ENCODE peak calls at places on chromosomes 16 and 17, in four cellular contexts. One of them, this sample, is unnamed.

GRCh38 chr17:45262516-45263476 is 902 bp upstream of the SPATA32 start:
- DNase-seq in kidney epithelial cell: no peak
- DNase-seq in MM.1S: no peak
- DNase-seq in PC-3: peak
- DNase-seq in this sample: no peak

GRCh38 chr16:22685162-22685830 is 128.7 kb upstream of the HS3ST2 start:
- DNase-seq in PC-3: no peak
- DNase-seq in MM.1S: no peak
- DNase-seq in kidney epithelial cell: no peak
- DNase-seq in this sample: no peak

GRCh38 chr16:57377080-57377841 is 5.0 kb downstream of the CX3CL1 start:
- DNase-seq in PC-3: peak
- DNase-seq in MM.1S: no peak
- DNase-seq in kidney epithelial cell: no peak
- DNase-seq in this sample: no peak

GRCh38 chr17:12089809-12090384 is 69.2 kb downstream of the MAP2K4 start:
- DNase-seq in PC-3: peak
- DNase-seq in MM.1S: no peak
- DNase-seq in kidney epithelial cell: peak
- DNase-seq in this sample: no peak

GRCh38 chr16:31010539-31010938 is at the start of gene STX1B:
- DNase-seq in PC-3: no peak
- DNase-seq in kidney epithelial cell: no peak
- DNase-seq in MM.1S: no peak
- DNase-seq in this sample: no peak

GRCh38 chr16:75385507-75386152 is 47.7 kb downstream of the CFDP1 start:
- DNase-seq in kidney epithelial cell: peak
- DNase-seq in MM.1S: peak
- DNase-seq in PC-3: peak
- DNase-seq in this sample: peak

GRCh38 chr17:4591529-4591928 is 7.2 kb downstream of the SMTNL2 start:
- DNase-seq in PC-3: peak
- DNase-seq in kidney epithelial cell: no peak
- DNase-seq in MM.1S: no peak
- DNase-seq in this sample: no peak

GRCh38 chr16:2713523-2713922 is 6.5 kb downstream of the PRSS27 start:
- DNase-seq in kidney epithelial cell: no peak
- DNase-seq in MM.1S: no peak
- DNase-seq in PC-3: no peak
- DNase-seq in this sample: no peak

GRCh38 chr17:36892112-36892838 is 45.0 kb upstream of the LHX1 start:
- DNase-seq in MM.1S: no peak
- DNase-seq in PC-3: peak
- DNase-seq in kidney epithelial cell: no peak
- DNase-seq in this sample: no peak

GRCh38 chr16:57985204-57986121 is 14.5 kb upstream of the CNGB1 start:
- DNase-seq in kidney epithelial cell: no peak
- DNase-seq in MM.1S: no peak
- DNase-seq in PC-3: no peak
- DNase-seq in this sample: no peak

GRCh38 chr17:71900830-71901229 is 220.0 kb upstream of the SOX9 start:
- DNase-seq in PC-3: peak
- DNase-seq in kidney epithelial cell: peak
- DNase-seq in MM.1S: no peak
- DNase-seq in this sample: no peak

GRCh38 chr17:61570118-61570517 is 20.9 kb downstream of the NACA2 start:
- DNase-seq in kidney epithelial cell: no peak
- DNase-seq in MM.1S: no peak
- DNase-seq in PC-3: peak
- DNase-seq in this sample: no peak

GRCh38 chr16:31200821-31201510 is 1.6 kb downstream of the PYCARD start:
- DNase-seq in kidney epithelial cell: no peak
- DNase-seq in PC-3: peak
- DNase-seq in MM.1S: no peak
- DNase-seq in this sample: no peak

GRCh38 chr17:47884905-47885735 is 10.9 kb upstream of the SP2 start:
- DNase-seq in PC-3: no peak
- DNase-seq in kidney epithelial cell: no peak
- DNase-seq in MM.1S: no peak
- DNase-seq in this sample: no peak

GRCh38 chr16:84159800-84160199 is 14.7 kb downstream of the DNAAF1 start:
- DNase-seq in PC-3: no peak
- DNase-seq in kidney epithelial cell: no peak
- DNase-seq in MM.1S: no peak
- DNase-seq in this sample: no peak

GRCh38 chr16:12225816-12226480 is 249.4 kb downstream of the SNX29 start:
- DNase-seq in PC-3: no peak
- DNase-seq in MM.1S: no peak
- DNase-seq in kidney epithelial cell: no peak
- DNase-seq in this sample: no peak

GRCh38 chr17:17919169-17920107 is 52.8 kb downstream of the TOM1L2 start:
- DNase-seq in kidney epithelial cell: no peak
- DNase-seq in MM.1S: peak
- DNase-seq in PC-3: peak
- DNase-seq in this sample: no peak

GRCh38 chr17:38579934-38580333 is 25.8 kb downstream of the SRCIN1 start:
- DNase-seq in kidney epithelial cell: no peak
- DNase-seq in MM.1S: peak
- DNase-seq in PC-3: peak
- DNase-seq in this sample: no peak
- TF ChIP-seq CTCF in kidney epithelial cell: peak
- TF ChIP-seq CTCF in MM.1S: peak
- TF ChIP-seq CTCF in PC-3: peak
- TF ChIP-seq CTCF in this sample: peak

GRCh38 chr17:968812-969766 is 10.5 kb downstream of the NXN start:
- DNase-seq in MM.1S: no peak
- DNase-seq in kidney epithelial cell: no peak
- DNase-seq in PC-3: no peak
- DNase-seq in this sample: no peak
- H3K4me3 ChIP-seq in MM.1S: no peak
- H3K4me3 ChIP-seq in kidney epithelial cell: no peak
- H3K4me3 ChIP-seq in PC-3: no peak
- H3K4me3 ChIP-seq in this sample: peak

GRCh38 chr17:39036009-39036408 is 68.8 kb upstream of the FBXO47 start:
- DNase-seq in PC-3: peak
- DNase-seq in MM.1S: no peak
- DNase-seq in kidney epithelial cell: no peak
- DNase-seq in this sample: no peak
- TF ChIP-seq CTCF in PC-3: no peak
- TF ChIP-seq CTCF in MM.1S: no peak
- TF ChIP-seq CTCF in kidney epithelial cell: no peak
- TF ChIP-seq CTCF in this sample: no peak

GRCh38 chr16:87837627-87838289 is 31.5 kb downstream of the SLC7A5 start:
- DNase-seq in kidney epithelial cell: no peak
- DNase-seq in MM.1S: no peak
- DNase-seq in PC-3: no peak
- DNase-seq in this sample: no peak

GRCh38 chr16:87836844-87837581 is 32.3 kb downstream of the SLC7A5 start:
- DNase-seq in MM.1S: no peak
- DNase-seq in PC-3: no peak
- DNase-seq in kidney epithelial cell: no peak
- DNase-seq in this sample: no peak

GRCh38 chr16:87840462-87840978 is 28.8 kb downstream of the SLC7A5 start:
- DNase-seq in kidney epithelial cell: no peak
- DNase-seq in MM.1S: no peak
- DNase-seq in PC-3: no peak
- DNase-seq in this sample: no peak

GRCh38 chr16:87839542-87840461 is 29.5 kb downstream of the SLC7A5 start:
- DNase-seq in PC-3: no peak
- DNase-seq in kidney epithelial cell: no peak
- DNase-seq in MM.1S: no peak
- DNase-seq in this sample: no peak

GRCh38 chr16:87838643-87839541 is 30.4 kb downstream of the SLC7A5 start:
- DNase-seq in MM.1S: no peak
- DNase-seq in PC-3: no peak
- DNase-seq in kidney epithelial cell: no peak
- DNase-seq in this sample: no peak
- H3K4me3 ChIP-seq in MM.1S: no peak
- H3K4me3 ChIP-seq in PC-3: no peak
- H3K4me3 ChIP-seq in kidney epithelial cell: no peak
- H3K4me3 ChIP-seq in this sample: no peak

GRCh38 chr17:49495842-49496182 is 719 bp downstream of the NGFR start:
- DNase-seq in kidney epithelial cell: no peak
- DNase-seq in PC-3: no peak
- DNase-seq in MM.1S: no peak
- DNase-seq in this sample: no peak

GRCh38 chr17:49497147-49498036 is 2.3 kb downstream of the NGFR start:
- DNase-seq in MM.1S: no peak
- DNase-seq in PC-3: peak
- DNase-seq in kidney epithelial cell: no peak
- DNase-seq in this sample: no peak

GRCh38 chr17:49496183-49496865 is 1.2 kb downstream of the NGFR start:
- DNase-seq in kidney epithelial cell: no peak
- DNase-seq in PC-3: peak
- DNase-seq in MM.1S: peak
- DNase-seq in this sample: no peak

GRCh38 chr17:49498037-49498615 is 3.0 kb downstream of the NGFR start:
- DNase-seq in MM.1S: no peak
- DNase-seq in PC-3: peak
- DNase-seq in kidney epithelial cell: no peak
- DNase-seq in this sample: no peak

DNA sequence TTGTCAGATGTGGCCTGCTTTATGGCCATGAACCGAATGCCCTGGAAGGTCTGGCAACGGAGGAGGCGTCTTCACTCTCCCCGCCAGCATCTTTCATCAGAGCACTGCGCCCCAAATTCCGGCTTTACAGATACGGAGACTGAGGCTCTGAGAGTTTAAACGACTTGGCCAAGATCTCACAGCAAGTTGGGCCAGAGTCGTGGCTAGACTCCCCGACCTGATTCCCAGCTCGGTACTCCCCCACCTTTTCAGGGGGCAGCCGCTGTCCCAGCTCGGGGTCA is 1.7 kb downstream of the NGFR start:
- DNase-seq in MM.1S: no peak
- DNase-seq in PC-3: no peak
- DNase-seq in kidney epithelial cell: no peak
- DNase-seq in this sample: no peak
- TF ChIP-seq CTCF in MM.1S: no peak
- TF ChIP-seq CTCF in PC-3: no peak
- TF ChIP-seq CTCF in kidney epithelial cell: no peak
- TF ChIP-seq CTCF in this sample: no peak

GRCh38 chr17:7323731-7324437 is 5.3 kb downstream of the NEURL4 start:
- DNase-seq in PC-3: peak
- DNase-seq in kidney epithelial cell: no peak
- DNase-seq in MM.1S: no peak
- DNase-seq in this sample: no peak
- H3K4me3 ChIP-seq in PC-3: no peak
- H3K4me3 ChIP-seq in kidney epithelial cell: no peak
- H3K4me3 ChIP-seq in MM.1S: no peak
- H3K4me3 ChIP-seq in this sample: no peak

GRCh38 chr17:63941162-63941561 is 9.0 kb upstream of the CD79B start:
- DNase-seq in kidney epithelial cell: no peak
- DNase-seq in PC-3: no peak
- DNase-seq in MM.1S: no peak
- DNase-seq in this sample: no peak
- TF ChIP-seq CTCF in kidney epithelial cell: no peak
- TF ChIP-seq CTCF in PC-3: no peak
- TF ChIP-seq CTCF in MM.1S: no peak
- TF ChIP-seq CTCF in this sample: no peak

DNA sequence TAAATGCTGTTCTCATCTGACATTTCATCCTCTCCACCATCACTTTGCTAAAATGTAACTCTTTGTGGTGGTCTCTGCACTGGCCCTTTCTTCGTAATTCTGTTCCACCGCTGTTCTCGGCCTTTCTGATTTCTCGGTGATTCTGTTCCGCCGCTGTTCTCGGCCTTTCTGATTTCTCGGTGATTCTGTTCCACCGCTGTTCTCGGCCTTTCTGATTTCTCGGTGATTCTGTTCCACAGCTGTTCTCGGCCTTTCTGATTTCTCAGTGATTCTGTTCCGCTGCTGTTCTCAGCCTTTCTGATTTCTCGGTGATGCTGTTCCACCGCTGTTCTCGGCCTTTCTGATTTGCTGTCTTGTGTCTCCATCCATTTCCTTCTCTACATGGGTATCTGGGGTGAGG is 12.3 kb downstream of the FOXF1 start:
- DNase-seq in MM.1S: no peak
- DNase-seq in PC-3: no peak
- DNase-seq in kidney epithelial cell: no peak
- DNase-seq in this sample: no peak
- H3K4me3 ChIP-seq in MM.1S: no peak
- H3K4me3 ChIP-seq in PC-3: no peak
- H3K4me3 ChIP-seq in kidney epithelial cell: no peak
- H3K4me3 ChIP-seq in this sample: no peak